ENCODE peak calls at places on chromosomes 7 and 10, in six cellular contexts. One of them, this sample, is unnamed.

GRCh38 chr7:6205921-6206660 is 66.3 kb downstream of the CYTH3 start:
- DNase-seq in heart left ventricle: no peak
- DNase-seq in heart right ventricle: no peak
- DNase-seq in upper lobe of left lung: no peak
- DNase-seq in hepatocyte: no peak
- DNase-seq in mammary epithelial cell: no peak
- DNase-seq in this sample: no peak

GRCh38 chr10:101840102-101840684 is 3.4 kb downstream of the KCNIP2 start:
- DNase-seq in heart left ventricle: no peak
- DNase-seq in heart right ventricle: no peak
- DNase-seq in upper lobe of left lung: no peak
- DNase-seq in hepatocyte: no peak
- DNase-seq in mammary epithelial cell: peak; percentile 24
- DNase-seq in this sample: no peak

GRCh38 chr10:102948786-102949185 is 30.7 kb downstream of the CNNM2 start:
- DNase-seq in heart left ventricle: no peak
- DNase-seq in heart right ventricle: no peak
- DNase-seq in upper lobe of left lung: no peak
- DNase-seq in hepatocyte: no peak
- DNase-seq in mammary epithelial cell: no peak
- DNase-seq in this sample: no peak

GRCh38 chr7:92810242-92810611 is 26.1 kb downstream of the CDK6 start:
- DNase-seq in heart left ventricle: no peak
- DNase-seq in heart right ventricle: no peak
- DNase-seq in upper lobe of left lung: no peak
- DNase-seq in hepatocyte: no peak
- DNase-seq in mammary epithelial cell: no peak
- DNase-seq in this sample: no peak

GRCh38 chr10:88209837-88210552 is 346.6 kb downstream of the PTEN start:
- DNase-seq in heart left ventricle: no peak
- DNase-seq in heart right ventricle: no peak
- DNase-seq in upper lobe of left lung: no peak
- DNase-seq in hepatocyte: no peak
- DNase-seq in mammary epithelial cell: peak; percentile 35
- DNase-seq in this sample: no peak

GRCh38 chr10:29120216-29120615 is 168.7 kb upstream of the LYZL1 start:
- DNase-seq in heart left ventricle: no peak
- DNase-seq in heart right ventricle: no peak
- DNase-seq in upper lobe of left lung: no peak
- DNase-seq in hepatocyte: peak; percentile 61
- DNase-seq in mammary epithelial cell: peak; percentile 84
- DNase-seq in this sample: peak; percentile 85

GRCh38 chr7:83820641-83821040 is 171.7 kb upstream of the SEMA3E start:
- DNase-seq in heart left ventricle: no peak
- DNase-seq in heart right ventricle: no peak
- DNase-seq in upper lobe of left lung: no peak
- DNase-seq in hepatocyte: no peak
- DNase-seq in mammary epithelial cell: peak; percentile 8
- DNase-seq in this sample: no peak

GRCh38 chr7:22831602-22832001 is 9.0 kb upstream of the TOMM7 start:
- DNase-seq in heart left ventricle: no peak
- DNase-seq in heart right ventricle: no peak
- DNase-seq in upper lobe of left lung: no peak
- DNase-seq in hepatocyte: no peak
- DNase-seq in mammary epithelial cell: no peak
- DNase-seq in this sample: no peak

GRCh38 chr7:148466120-148466519 is 124.4 kb upstream of the C7orf33 start:
- DNase-seq in heart left ventricle: no peak
- DNase-seq in heart right ventricle: no peak
- DNase-seq in upper lobe of left lung: no peak
- DNase-seq in hepatocyte: no peak
- DNase-seq in mammary epithelial cell: no peak
- DNase-seq in this sample: no peak

GRCh38 chr10:125656523-125656922 is 26.4 kb downstream of the TEX36 start:
- DNase-seq in heart left ventricle: no peak
- DNase-seq in heart right ventricle: no peak
- DNase-seq in upper lobe of left lung: no peak
- DNase-seq in hepatocyte: no peak
- DNase-seq in mammary epithelial cell: no peak
- DNase-seq in this sample: no peak

GRCh38 chr10:114404171-114405010 is at the start of gene AFAP1L2:
- DNase-seq in heart left ventricle: no peak
- DNase-seq in heart right ventricle: peak; percentile 58
- DNase-seq in upper lobe of left lung: peak; percentile 89
- DNase-seq in hepatocyte: peak; percentile 69
- DNase-seq in mammary epithelial cell: peak; percentile 78
- DNase-seq in this sample: no peak

GRCh38 chr7:151951672-151952338 is 4.4 kb upstream of the GALNTL5 start:
- DNase-seq in heart left ventricle: no peak
- DNase-seq in heart right ventricle: no peak
- DNase-seq in upper lobe of left lung: no peak
- DNase-seq in hepatocyte: no peak
- DNase-seq in mammary epithelial cell: no peak
- DNase-seq in this sample: no peak

GRCh38 chr10:133231244-133231945 is 1.4 kb downstream of the UTF1 start:
- DNase-seq in heart left ventricle: no peak
- DNase-seq in heart right ventricle: no peak
- DNase-seq in upper lobe of left lung: peak; percentile 51
- DNase-seq in hepatocyte: no peak
- DNase-seq in mammary epithelial cell: no peak
- DNase-seq in this sample: no peak

GRCh38 chr7:129160161-129160911 is 15.8 kb downstream of the TSPAN33 start:
- DNase-seq in heart left ventricle: no peak
- DNase-seq in heart right ventricle: no peak
- DNase-seq in upper lobe of left lung: no peak
- DNase-seq in hepatocyte: no peak
- DNase-seq in mammary epithelial cell: no peak
- DNase-seq in this sample: no peak

GRCh38 chr7:37643876-37644275 is 39.7 kb upstream of the GPR141 start:
- DNase-seq in heart left ventricle: no peak
- DNase-seq in heart right ventricle: no peak
- DNase-seq in upper lobe of left lung: no peak
- DNase-seq in hepatocyte: peak; percentile 8
- DNase-seq in mammary epithelial cell: no peak
- DNase-seq in this sample: no peak

GRCh38 chr10:69456880-69457693 is 5.8 kb downstream of the TSPAN15 start:
- DNase-seq in heart left ventricle: no peak
- DNase-seq in heart right ventricle: no peak
- DNase-seq in upper lobe of left lung: no peak
- DNase-seq in hepatocyte: no peak
- DNase-seq in mammary epithelial cell: no peak
- DNase-seq in this sample: no peak

GRCh38 chr10:62577666-62578291 is 203.6 kb downstream of the ZNF365 start:
- DNase-seq in heart left ventricle: no peak
- DNase-seq in heart right ventricle: no peak
- DNase-seq in upper lobe of left lung: no peak
- DNase-seq in hepatocyte: no peak
- DNase-seq in mammary epithelial cell: no peak
- DNase-seq in this sample: no peak

GRCh38 chr10:24884793-24885192 is 67.6 kb downstream of the PRTFDC1 start:
- DNase-seq in heart left ventricle: no peak
- DNase-seq in heart right ventricle: no peak
- DNase-seq in upper lobe of left lung: no peak
- DNase-seq in hepatocyte: no peak
- DNase-seq in mammary epithelial cell: no peak
- DNase-seq in this sample: no peak

GRCh38 chr7:35831208-35831607 is 30.4 kb downstream of the SEPTIN7 start:
- DNase-seq in heart left ventricle: no peak
- DNase-seq in heart right ventricle: no peak
- DNase-seq in upper lobe of left lung: no peak
- DNase-seq in hepatocyte: no peak
- DNase-seq in mammary epithelial cell: no peak
- DNase-seq in this sample: no peak

GRCh38 chr10:31083765-31084184 is 52.1 kb upstream of the ZNF438 start:
- DNase-seq in heart left ventricle: peak; percentile 35
- DNase-seq in heart right ventricle: peak; percentile 22
- DNase-seq in upper lobe of left lung: no peak
- DNase-seq in hepatocyte: peak; percentile 42
- DNase-seq in mammary epithelial cell: peak; percentile 56
- DNase-seq in this sample: peak; percentile 24
- TF ChIP-seq CTCF in heart left ventricle: peak; percentile 42
- TF ChIP-seq CTCF in heart right ventricle: peak; percentile 31
- TF ChIP-seq CTCF in upper lobe of left lung: peak; percentile 56
- TF ChIP-seq CTCF in hepatocyte: peak; percentile 38
- TF ChIP-seq CTCF in mammary epithelial cell: peak; percentile 68
- TF ChIP-seq CTCF in this sample: peak; percentile 71

GRCh38 chr7:34096777-34097176 is 191.4 kb downstream of the BMPER start:
- DNase-seq in heart left ventricle: no peak
- DNase-seq in heart right ventricle: no peak
- DNase-seq in upper lobe of left lung: no peak
- DNase-seq in hepatocyte: no peak
- DNase-seq in mammary epithelial cell: no peak
- DNase-seq in this sample: no peak

GRCh38 chr7:34104120-34104519 is 198.8 kb downstream of the BMPER start:
- DNase-seq in heart left ventricle: no peak
- DNase-seq in heart right ventricle: no peak
- DNase-seq in upper lobe of left lung: no peak
- DNase-seq in hepatocyte: no peak
- DNase-seq in mammary epithelial cell: no peak
- DNase-seq in this sample: no peak

GRCh38 chr7:34104992-34105391 is 199.7 kb downstream of the BMPER start:
- DNase-seq in heart left ventricle: no peak
- DNase-seq in heart right ventricle: no peak
- DNase-seq in upper lobe of left lung: no peak
- DNase-seq in hepatocyte: no peak
- DNase-seq in mammary epithelial cell: no peak
- DNase-seq in this sample: peak; percentile 50

GRCh38 chr7:34096135-34096775 is 190.9 kb downstream of the BMPER start:
- DNase-seq in heart left ventricle: peak; percentile 23
- DNase-seq in heart right ventricle: peak; percentile 46
- DNase-seq in upper lobe of left lung: no peak
- DNase-seq in hepatocyte: peak; percentile 15
- DNase-seq in mammary epithelial cell: peak; percentile 65
- DNase-seq in this sample: no peak

DNA sequence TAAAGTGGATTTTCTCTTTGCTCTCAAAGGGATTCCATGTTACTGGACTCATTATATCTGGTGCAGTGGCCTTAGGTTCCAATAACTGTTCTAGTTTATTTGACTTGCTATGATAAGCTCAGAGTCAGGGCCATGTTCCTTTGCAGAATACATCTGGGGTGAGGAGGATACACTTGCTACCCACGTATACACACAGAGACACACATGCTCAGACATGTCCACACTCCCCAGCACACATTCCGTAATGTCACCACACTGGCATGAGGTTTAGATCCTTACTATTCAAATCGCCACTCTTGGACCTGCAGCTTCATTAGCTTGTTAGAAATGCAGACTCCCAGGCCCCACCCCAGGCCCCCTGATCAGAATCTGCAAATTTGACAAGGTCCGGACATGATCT is 195.3 kb downstream of the BMPER start:
- DNase-seq in heart left ventricle: no peak
- DNase-seq in heart right ventricle: no peak
- DNase-seq in upper lobe of left lung: no peak
- DNase-seq in hepatocyte: no peak
- DNase-seq in mammary epithelial cell: peak; percentile 34
- DNase-seq in this sample: peak; percentile 40
- H3K27ac ChIP-seq in heart left ventricle: no peak overlapping the region
- H3K27ac ChIP-seq in heart right ventricle: no peak overlapping the region
- H3K27ac ChIP-seq in upper lobe of left lung: no peak overlapping the region
- H3K27ac ChIP-seq in hepatocyte: no peak overlapping the region
- H3K27ac ChIP-seq in mammary epithelial cell: no peak overlapping the region
- H3K27ac ChIP-seq in this sample: no peak overlapping the region

GRCh38 chr10:5555881-5556280 is 31.1 kb downstream of the CALML3 start:
- DNase-seq in heart left ventricle: no peak
- DNase-seq in heart right ventricle: no peak
- DNase-seq in upper lobe of left lung: no peak
- DNase-seq in hepatocyte: no peak
- DNase-seq in mammary epithelial cell: no peak
- DNase-seq in this sample: no peak

GRCh38 chr10:5555031-5555510 is 30.3 kb downstream of the CALML3 start:
- DNase-seq in heart left ventricle: no peak
- DNase-seq in heart right ventricle: no peak
- DNase-seq in upper lobe of left lung: no peak
- DNase-seq in hepatocyte: no peak
- DNase-seq in mammary epithelial cell: no peak
- DNase-seq in this sample: no peak

GRCh38 chr10:5552376-5553321 is 27.9 kb downstream of the CALML3 start:
- DNase-seq in heart left ventricle: no peak
- DNase-seq in heart right ventricle: no peak
- DNase-seq in upper lobe of left lung: no peak
- DNase-seq in hepatocyte: no peak
- DNase-seq in mammary epithelial cell: no peak
- DNase-seq in this sample: no peak

GRCh38 chr10:5551531-5552375 is 27.0 kb downstream of the CALML3 start:
- DNase-seq in heart left ventricle: no peak
- DNase-seq in heart right ventricle: no peak
- DNase-seq in upper lobe of left lung: no peak
- DNase-seq in hepatocyte: peak; percentile 52
- DNase-seq in mammary epithelial cell: peak; percentile 100
- DNase-seq in this sample: peak; percentile 95

GRCh38 chr10:5553400-5554170 is 28.8 kb downstream of the CALML3 start:
- DNase-seq in heart left ventricle: no peak
- DNase-seq in heart right ventricle: no peak
- DNase-seq in upper lobe of left lung: no peak
- DNase-seq in hepatocyte: no peak
- DNase-seq in mammary epithelial cell: no peak
- DNase-seq in this sample: no peak
- H3K4me1 ChIP-seq in heart left ventricle: peaks cover 4% of the 10 kb centered on the region
- H3K4me1 ChIP-seq in heart right ventricle: peaks cover 9% of the 10 kb centered on the region
- H3K4me1 ChIP-seq in upper lobe of left lung: peaks cover 30% of the 10 kb centered on the region
- H3K4me1 ChIP-seq in hepatocyte: peaks cover 32% of the 10 kb centered on the region
- H3K4me1 ChIP-seq in mammary epithelial cell: peaks cover 61% of the 10 kb centered on the region
- H3K4me1 ChIP-seq in this sample: peaks cover 23% of the 10 kb centered on the region

DNA sequence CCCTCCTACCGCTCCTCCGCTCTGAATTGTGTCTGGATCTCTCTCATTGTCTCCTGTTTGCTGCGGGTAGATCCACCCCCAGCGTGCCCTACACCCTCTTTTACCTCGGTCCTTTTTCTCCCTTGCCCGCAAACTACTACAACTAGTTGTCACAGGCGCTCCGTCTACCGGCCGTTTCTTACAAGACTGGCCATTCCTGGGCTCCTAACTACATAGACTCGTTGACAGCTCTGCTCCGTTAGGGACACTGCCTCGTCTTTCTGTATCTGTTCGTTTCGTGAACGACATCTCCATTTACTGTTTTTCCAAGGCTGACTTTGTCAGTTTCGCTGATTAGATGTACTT is 793 bp downstream of the TAF3 start:
- DNase-seq in heart left ventricle: peak; percentile 16
- DNase-seq in heart right ventricle: no peak
- DNase-seq in upper lobe of left lung: no peak
- DNase-seq in hepatocyte: peak; percentile 81
- DNase-seq in mammary epithelial cell: peak; percentile 49
- DNase-seq in this sample: no peak
- TF ChIP-seq CTCF in heart left ventricle: no peak
- TF ChIP-seq CTCF in heart right ventricle: no peak
- TF ChIP-seq CTCF in upper lobe of left lung: no peak
- TF ChIP-seq CTCF in hepatocyte: peak; percentile 38
- TF ChIP-seq CTCF in mammary epithelial cell: no peak
- TF ChIP-seq CTCF in this sample: peak; percentile 43